ENCODE peak calls at places on chromosomes 11 and 22, in seven cellular contexts. N, V, D, M, E, U and A are unnamed samples.

GRCh38 chr11:117554601-117555333 is 227.1 kb downstream of the CEP164 start:
- DNase-seq in M (no peak), N (no peak), V (no peak), D (no peak), U (no peak), E (no peak), A (no peak)

GRCh38 chr22:39215430-39216142 is 29.2 kb downstream of the PDGFB start:
- DNase-seq in V (no peak), U (no peak), E (no peak), D (no peak), N (no peak), M (peak; percentile 57), A (no peak)

GRCh38 chr11:75430692-75431532 is 2.1 kb downstream of the KLHL35 start:
- DNase-seq in M (no peak), N (no peak), V (no peak), E (no peak), U (peak; percentile 13), D (no peak), A (no peak)

GRCh38 chr11:82775736-82776346 is 42.2 kb upstream of the FAM181B start:
- DNase-seq in V (peak; percentile 67), E (peak; percentile 7), N (peak; percentile 80), U (peak; percentile 71), M (no peak), D (peak; percentile 21), A (peak; percentile 38)

GRCh38 chr11:73240190-73240781 is 22.2 kb downstream of the P2RY2 start:
- DNase-seq in N (no peak), V (no peak), U (peak; percentile 90), M (no peak), D (no peak), E (peak; percentile 44), A (peak; percentile 69)

GRCh38 chr11:18713646-18714442 is 12.1 kb downstream of the IGSF22 start:
- DNase-seq in V (no peak), D (no peak), U (no peak), N (no peak), E (no peak), M (no peak), A (no peak)

GRCh38 chr11:94910779-94911178 is 62.6 kb downstream of the CWC15 start:
- DNase-seq in U (peak; percentile 48), D (no peak), V (no peak), M (no peak), N (no peak), E (peak; percentile 73), A (no peak)

GRCh38 chr11:73889019-73889418 is 12.2 kb downstream of the PAAF1 start:
- DNase-seq in E (peak; percentile 34), V (no peak), D (no peak), M (no peak), U (peak; percentile 21), N (no peak), A (no peak)

GRCh38 chr22:47043835-47044721 is 281.6 kb downstream of the TBC1D22A start:
- DNase-seq in N (no peak), U (peak; percentile 34), E (no peak), D (no peak), V (no peak), M (no peak), A (no peak)

GRCh38 chr22:20131593-20131855 is at the start of gene ZDHHC8:
- DNase-seq in M (no peak), E (no peak), D (no peak), V (no peak), U (no peak), N (no peak), A (no peak)

GRCh38 chr11:67656278-67656922 is 5.9 kb upstream of the ACY3 start:
- DNase-seq in N (no peak), M (no peak), D (no peak), V (peak; percentile 9), U (peak; percentile 19), E (no peak), A (no peak)

GRCh38 chr22:50150161-50151129 is 20.1 kb upstream of the PANX2 start:
- DNase-seq in D (no peak), E (no peak), N (no peak), U (no peak), M (no peak), V (no peak), A (no peak)

GRCh38 chr11:12695878-12696277 is 21.7 kb downstream of the TEAD1 start:
- DNase-seq in E (no peak), N (no peak), D (no peak), V (no peak), M (no peak), U (peak; percentile 21), A (peak; percentile 5)

GRCh38 chr22:17268501-17269223 is 49.4 kb upstream of the ADA2 start:
- DNase-seq in M (no peak), V (no peak), D (no peak), E (no peak), N (no peak), U (no peak), A (no peak)

GRCh38 chr11:12715131-12715530 is 40.9 kb downstream of the TEAD1 start:
- DNase-seq in V (no peak), N (no peak), U (no peak), D (no peak), E (no peak), M (no peak), A (no peak)

GRCh38 chr22:16601437-16602223 is 9.0 kb upstream of the CCT8L2 start:
- DNase-seq in U (no peak), E (no peak), V (no peak), M (no peak), N (no peak), D (no peak), A (no peak)

GRCh38 chr11:46560300-46561025 is 33.4 kb downstream of the AMBRA1 start:
- DNase-seq in N (peak; percentile 72), D (no peak), M (peak; percentile 50), V (no peak), U (peak; percentile 45), E (no peak), A (no peak)
- H3K4me3 ChIP-seq in N (peak overlapping the region; percentile 58), D (peak overlapping the region; percentile 25), M (peak overlapping the region; percentile 89), V (no peak overlapping the region), U (peak overlapping the region; percentile 32), E (no peak overlapping the region), A (peak overlapping the region; percentile 52)

GRCh38 chr11:66043008-66043906 is 5.7 kb downstream of the GAL3ST3 start:
- DNase-seq in N (no peak), V (no peak), M (no peak), U (no peak), D (no peak), E (no peak), A (no peak)
- H3K4me3 ChIP-seq in N (no peak overlapping the region), V (no peak overlapping the region), M (no peak overlapping the region), U (no peak overlapping the region), D (no peak overlapping the region), E (no peak overlapping the region), A (no peak overlapping the region)

GRCh38 chr11:35030716-35031213 is 108.2 kb upstream of the CD44 start:
- DNase-seq in N (no peak), E (peak; percentile 86), V (peak; percentile 98), U (peak; percentile 98), D (peak; percentile 80), M (peak; percentile 75), A (peak; percentile 87)
- H3K4me3 ChIP-seq in N (no peak overlapping the region), E (no peak overlapping the region), V (no peak overlapping the region), U (no peak overlapping the region), D (no peak overlapping the region), M (no peak overlapping the region), A (no peak overlapping the region)

GRCh38 chr11:111417011-111417765 is 38.1 kb upstream of the POU2AF1 start:
- DNase-seq in N (peak; percentile 84), M (no peak), E (no peak), U (no peak), D (no peak), V (no peak), A (no peak)
- H3K4me3 ChIP-seq in N (peak overlapping the region; percentile 7), M (no peak overlapping the region), E (no peak overlapping the region), U (no peak overlapping the region), D (no peak overlapping the region), V (no peak overlapping the region), A (no peak overlapping the region)

DNA sequence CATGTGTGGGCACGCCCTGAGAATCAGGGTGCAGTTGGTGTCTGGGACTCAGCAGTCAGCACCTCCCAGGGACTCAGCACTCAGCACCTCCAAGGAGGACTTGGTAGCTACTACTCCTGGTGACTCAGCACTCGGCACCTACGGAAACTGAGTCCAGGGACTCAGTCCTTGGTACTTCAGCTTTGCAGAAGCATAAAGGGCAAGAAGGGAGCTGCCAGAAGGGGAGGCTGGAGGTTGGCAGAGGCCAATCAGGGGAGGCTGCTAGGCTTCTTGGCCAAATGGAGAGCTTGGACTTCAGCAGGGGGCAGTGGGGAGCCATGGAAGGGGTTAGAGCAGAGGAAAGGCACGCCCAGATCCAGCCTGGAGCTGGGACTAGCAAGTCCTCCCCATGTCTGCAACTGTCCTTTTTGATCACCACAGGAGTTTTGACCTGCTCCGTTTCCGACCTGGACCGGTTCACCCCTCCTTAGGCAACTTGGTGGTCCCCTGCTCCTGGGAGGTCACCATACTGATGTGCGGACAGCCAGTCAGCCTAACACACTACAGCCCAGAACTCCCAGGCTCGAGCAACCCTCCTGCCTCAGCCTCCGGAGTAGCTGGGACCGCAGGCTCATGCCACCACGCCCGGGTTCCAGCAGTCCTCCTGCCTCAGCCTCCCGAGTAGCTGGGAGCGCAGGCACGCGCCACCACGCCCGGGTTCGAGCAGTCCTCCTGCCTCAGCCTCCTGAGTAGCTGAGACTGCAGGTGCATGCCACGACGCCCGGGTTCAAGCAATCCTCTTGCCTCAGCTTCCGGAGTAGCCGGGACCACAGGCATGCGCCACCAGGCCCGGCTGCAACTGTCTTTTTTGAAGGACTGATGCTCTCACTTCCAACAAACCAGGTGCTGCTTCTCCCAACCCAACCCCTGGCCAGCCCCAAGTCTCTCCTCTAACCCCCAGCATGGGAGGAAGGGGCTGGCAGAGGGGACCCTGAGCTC is 1.5 kb downstream of the ANO9 start:
- DNase-seq in N (no peak), U (peak; percentile 47), M (no peak), E (no peak), D (no peak), V (no peak), A (no peak)
- H3K4me3 ChIP-seq in N (no peak overlapping the region), U (no peak overlapping the region), M (no peak overlapping the region), E (no peak overlapping the region), D (no peak overlapping the region), V (no peak overlapping the region), A (no peak overlapping the region)

DNA sequence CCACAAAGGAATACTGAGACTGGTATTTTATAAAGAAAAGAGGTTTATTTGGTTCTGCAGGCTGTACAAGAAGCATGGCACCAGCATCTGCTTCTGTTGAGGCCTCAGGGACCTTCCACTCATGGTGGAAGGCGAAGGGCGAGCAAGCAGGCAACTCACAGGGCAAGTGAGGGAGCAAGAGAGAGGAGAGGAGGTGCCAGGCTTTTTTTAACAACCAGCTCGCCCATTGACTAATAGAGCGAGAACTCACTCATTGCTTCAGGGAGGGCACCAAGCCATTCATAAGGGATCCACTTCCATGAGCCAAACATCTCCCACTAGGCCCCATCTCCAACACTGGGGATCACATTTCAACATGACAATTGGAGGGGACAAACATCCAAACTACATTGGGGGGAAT is 1.2 kb downstream of the PTS start:
- DNase-seq in V (no peak), E (no peak), D (no peak), U (no peak), M (no peak), N (no peak), A (no peak)
- H3K4me3 ChIP-seq in V (peak overlapping the region; percentile 72), E (peak overlapping the region; percentile 55), D (peak overlapping the region; percentile 80), U (peak overlapping the region; percentile 89), M (peak overlapping the region; percentile 98), N (peak overlapping the region; percentile 68), A (no peak overlapping the region)

DNA sequence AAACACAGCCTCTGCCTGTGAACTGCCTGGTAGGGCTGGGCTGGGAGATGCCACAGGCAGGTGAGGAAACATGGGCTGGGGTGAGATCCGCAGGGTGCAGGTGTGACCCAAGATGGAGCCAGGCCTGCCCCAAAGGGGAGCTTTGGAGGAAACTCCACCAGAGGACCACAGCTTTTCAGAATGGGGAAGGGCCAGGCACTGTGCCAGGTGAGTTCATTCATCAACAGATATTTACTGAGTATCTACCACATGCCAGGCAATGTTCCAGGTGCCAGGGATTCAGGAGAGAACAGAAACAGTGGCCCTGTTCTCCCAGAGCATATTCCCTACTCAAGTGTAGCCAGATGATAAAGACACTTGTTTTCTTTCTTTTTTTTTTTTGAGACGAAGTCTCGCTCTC is 11.2 kb downstream of the RTN4RL2 start:
- DNase-seq in E (no peak), U (no peak), V (no peak), M (no peak), D (no peak), N (no peak), A (no peak)
- H3K4me3 ChIP-seq in E (no peak overlapping the region), U (no peak overlapping the region), V (no peak overlapping the region), M (no peak overlapping the region), D (no peak overlapping the region), N (no peak overlapping the region), A (no peak overlapping the region)